ENCODE peak calls at places on chromosomes 16 and 17, in five cellular contexts. J is ecto neural progenitor cell; C is posterior cingulate gyrus; V is hepatocyte; Y is stimulated activated CD4-positive, alpha-beta T cell treated with anti-CD3 and anti-CD28 coated beads, Interleukin-12 subunit alpha, Interleukin-12 subunit beta, amount 100 ng/mL, for 48 hours. U is an unnamed sample.

GRCh38 chr17:36935681-36936454 is 1.4 kb upstream of the LHX1 start:
- DNase-seq in C (no peak), V (no peak), Y (no peak), J (peak; percentile 75), U (no peak)

GRCh38 chr17:205176-205538 is 23.7 kb upstream of the DOC2B start:
- DNase-seq in V (no peak), C (no peak), J (no peak), Y (no peak), U (no peak)

GRCh38 chr16:55660026-55660425 is 4.2 kb downstream of the SLC6A2 start:
- DNase-seq in J (no peak), Y (no peak), C (no peak), V (no peak), U (no peak)

GRCh38 chr16:87028481-87029320 is 288.5 kb downstream of the C16orf95 start:
- DNase-seq in Y (no peak), C (no peak), J (no peak), V (no peak), U (no peak)

GRCh38 chr17:8359769-8360168 is 16.7 kb downstream of the KRABD2 start:
- DNase-seq in Y (no peak), C (no peak), J (no peak), V (no peak), U (peak; percentile 79)

GRCh38 chr16:31108035-31108793 is at the start of gene BCKDK:
- DNase-seq in V (peak; percentile 83), Y (peak; percentile 80), C (peak; percentile 66), J (peak; percentile 83), U (peak; percentile 64)

GRCh38 chr16:22296225-22297113 is 740 bp upstream of the POLR3E start:
- DNase-seq in J (no peak), C (no peak), Y (no peak), V (no peak), U (peak; percentile 18)

GRCh38 chr17:31838641-31839225 is 20.3 kb downstream of the COPRS start:
- DNase-seq in C (no peak), J (no peak), V (no peak), Y (no peak), U (no peak)

GRCh38 chr17:142102-142661 is 4.8 kb downstream of the SCGB1C2 start:
- DNase-seq in Y (peak; percentile 29), C (no peak), V (no peak), J (no peak), U (peak; percentile 54)

GRCh38 chr17:38853292-38854219 is at the start of gene RPL23:
- DNase-seq in V (peak; percentile 99), Y (peak; percentile 90), C (peak; percentile 92), J (peak; percentile 96), U (peak; percentile 98)

GRCh38 chr17:75468311-75468754 is 11.9 kb downstream of the TMEM94 start:
- DNase-seq in V (no peak), J (no peak), C (no peak), Y (no peak), U (no peak)

GRCh38 chr16:56107944-56108583 is 83.2 kb upstream of the GNAO1 start:
- DNase-seq in Y (no peak), V (no peak), C (peak; percentile 67), J (no peak), U (no peak)

GRCh38 chr17:3738562-3739295 is 15.0 kb downstream of the HASPIN start:
- DNase-seq in Y (peak; percentile 44), V (peak; percentile 50), C (peak; percentile 39), J (no peak), U (no peak)

GRCh38 chr17:8825802-8826201 is 26.6 kb upstream of the MFSD6L start:
- DNase-seq in C (no peak), V (no peak), J (peak; percentile 29), Y (no peak), U (no peak)

GRCh38 chr16:88686439-88687253 is at the start of gene SNAI3:
- DNase-seq in Y (peak; percentile 80), J (peak; percentile 96), C (peak; percentile 47), V (peak; percentile 92), U (peak; percentile 45)

GRCh38 chr17:50259484-50260324 is 14.6 kb upstream of the TMEM92 start:
- DNase-seq in J (no peak), Y (no peak), C (no peak), V (peak; percentile 35), U (no peak)

GRCh38 chr17:74601944-74602572 is 10.0 kb upstream of the CD300LD start:
- DNase-seq in C (no peak), Y (peak; percentile 21), J (no peak), V (peak; percentile 61), U (peak; percentile 54)

GRCh38 chr17:79041041-79041570 is 17.1 kb downstream of the C1QTNF1 start:
- DNase-seq in Y (no peak), J (no peak), C (no peak), V (no peak), U (no peak)

GRCh38 chr17:30808785-30809286 is 15.7 kb downstream of the CRLF3 start:
- DNase-seq in Y (no peak), V (no peak), J (no peak), C (no peak), U (no peak)

GRCh38 chr17:5272313-5272712 is 9.8 kb upstream of the RABEP1 start:
- DNase-seq in C (no peak), J (no peak), V (no peak), Y (peak; percentile 46), U (no peak)

GRCh38 chr16:80208015-80208414 is 332.8 kb upstream of the DYNLRB2 start:
- DNase-seq in C (no peak), Y (no peak), J (no peak), V (no peak), U (no peak)

GRCh38 chr16:79600636-79601091 is at the start of gene MAF:
- DNase-seq in C (peak; percentile 84), J (peak; percentile 90), Y (peak; percentile 82), V (peak; percentile 98), U (peak; percentile 96)

U was measured in lung microvascular endothelial cell.